ENCODE peak calls at places on chromosome 22, in seven cellular contexts. One of them, this sample, is unnamed.

GRCh38 chr22:22842085-22842484 is 45.5 kb upstream of the IGLL5 start:
- DNase-seq in HFFc6: no peak
- DNase-seq in fibroblast of pulmonary artery: no peak
- DNase-seq in gastrocnemius medialis: no peak
- DNase-seq in AG04450: no peak
- DNase-seq in endothelial cell: no peak
- DNase-seq in Calu3: no peak
- DNase-seq in this sample: no peak

GRCh38 chr22:47080100-47080499 is 317.6 kb downstream of the TBC1D22A start:
- DNase-seq in AG04450: no peak
- DNase-seq in HFFc6: no peak
- DNase-seq in Calu3: no peak
- DNase-seq in gastrocnemius medialis: no peak
- DNase-seq in endothelial cell: no peak
- DNase-seq in fibroblast of pulmonary artery: no peak
- DNase-seq in this sample: no peak

GRCh38 chr22:44638966-44639739 is 62.9 kb upstream of the PRR5 start:
- DNase-seq in gastrocnemius medialis: peak; percentile 5
- DNase-seq in HFFc6: peak; percentile 12
- DNase-seq in Calu3: no peak
- DNase-seq in endothelial cell: no peak
- DNase-seq in AG04450: no peak
- DNase-seq in fibroblast of pulmonary artery: peak; percentile 16
- DNase-seq in this sample: no peak

GRCh38 chr22:39150848-39151215 is 1.6 kb downstream of the CBX7 start:
- DNase-seq in endothelial cell: no peak
- DNase-seq in fibroblast of pulmonary artery: no peak
- DNase-seq in gastrocnemius medialis: no peak
- DNase-seq in AG04450: no peak
- DNase-seq in Calu3: no peak
- DNase-seq in HFFc6: no peak
- DNase-seq in this sample: no peak

GRCh38 chr22:46549565-46549840 is 12.1 kb upstream of the CELSR1 start:
- DNase-seq in Calu3: no peak
- DNase-seq in fibroblast of pulmonary artery: no peak
- DNase-seq in AG04450: no peak
- DNase-seq in endothelial cell: no peak
- DNase-seq in gastrocnemius medialis: no peak
- DNase-seq in HFFc6: no peak
- DNase-seq in this sample: no peak

GRCh38 chr22:44391481-44392445 is 79.0 kb upstream of the SHISAL1 start:
- DNase-seq in fibroblast of pulmonary artery: no peak
- DNase-seq in AG04450: no peak
- DNase-seq in Calu3: no peak
- DNase-seq in gastrocnemius medialis: no peak
- DNase-seq in endothelial cell: no peak
- DNase-seq in HFFc6: no peak
- DNase-seq in this sample: no peak

GRCh38 chr22:46639843-46640242 is 19.7 kb downstream of the GRAMD4 start:
- DNase-seq in HFFc6: no peak
- DNase-seq in Calu3: no peak
- DNase-seq in AG04450: no peak
- DNase-seq in fibroblast of pulmonary artery: no peak
- DNase-seq in gastrocnemius medialis: no peak
- DNase-seq in endothelial cell: no peak
- DNase-seq in this sample: no peak

GRCh38 chr22:38467438-38467903 is 425 bp upstream of the KDELR3 start:
- DNase-seq in AG04450: no peak
- DNase-seq in Calu3: peak; percentile 35
- DNase-seq in HFFc6: no peak
- DNase-seq in endothelial cell: no peak
- DNase-seq in gastrocnemius medialis: no peak
- DNase-seq in fibroblast of pulmonary artery: no peak
- DNase-seq in this sample: no peak

GRCh38 chr22:42797021-42797420 is 60.1 kb downstream of the ARFGAP3 start:
- DNase-seq in AG04450: no peak
- DNase-seq in gastrocnemius medialis: peak; percentile 48
- DNase-seq in Calu3: no peak
- DNase-seq in HFFc6: no peak
- DNase-seq in fibroblast of pulmonary artery: peak; percentile 73
- DNase-seq in endothelial cell: no peak
- DNase-seq in this sample: no peak

GRCh38 chr22:28799125-28799833 is 1.1 kb downstream of the XBP1 start:
- DNase-seq in fibroblast of pulmonary artery: peak; percentile 96
- DNase-seq in gastrocnemius medialis: peak; percentile 61
- DNase-seq in AG04450: peak; percentile 83
- DNase-seq in HFFc6: peak; percentile 89
- DNase-seq in endothelial cell: peak; percentile 14
- DNase-seq in Calu3: peak; percentile 56
- DNase-seq in this sample: peak; percentile 37

GRCh38 chr22:29478326-29479276 is 1.4 kb upstream of the NEFH start:
- DNase-seq in gastrocnemius medialis: no peak
- DNase-seq in AG04450: no peak
- DNase-seq in HFFc6: no peak
- DNase-seq in endothelial cell: peak; percentile 51
- DNase-seq in Calu3: peak; percentile 30
- DNase-seq in fibroblast of pulmonary artery: peak; percentile 21
- DNase-seq in this sample: no peak

GRCh38 chr22:47626428-47627390 is 864.3 kb downstream of the TBC1D22A start:
- DNase-seq in AG04450: no peak
- DNase-seq in endothelial cell: no peak
- DNase-seq in HFFc6: no peak
- DNase-seq in gastrocnemius medialis: no peak
- DNase-seq in fibroblast of pulmonary artery: no peak
- DNase-seq in Calu3: no peak
- DNase-seq in this sample: no peak

GRCh38 chr22:23219317-23219716 is 39.0 kb downstream of the BCR start:
- DNase-seq in HFFc6: no peak
- DNase-seq in AG04450: no peak
- DNase-seq in endothelial cell: no peak
- DNase-seq in Calu3: no peak
- DNase-seq in fibroblast of pulmonary artery: no peak
- DNase-seq in gastrocnemius medialis: no peak
- DNase-seq in this sample: no peak

GRCh38 chr22:35634015-35634414 is 14.2 kb upstream of the APOL6 start:
- DNase-seq in endothelial cell: no peak
- DNase-seq in AG04450: no peak
- DNase-seq in HFFc6: no peak
- DNase-seq in fibroblast of pulmonary artery: no peak
- DNase-seq in Calu3: no peak
- DNase-seq in gastrocnemius medialis: no peak
- DNase-seq in this sample: no peak

GRCh38 chr22:48079505-48080295 is 1317.2 kb downstream of the TBC1D22A start:
- DNase-seq in HFFc6: no peak
- DNase-seq in gastrocnemius medialis: no peak
- DNase-seq in AG04450: no peak
- DNase-seq in fibroblast of pulmonary artery: no peak
- DNase-seq in Calu3: no peak
- DNase-seq in endothelial cell: no peak
- DNase-seq in this sample: no peak

GRCh38 chr22:35589071-35589735 is 27.9 kb downstream of the MB start:
- DNase-seq in endothelial cell: no peak
- DNase-seq in gastrocnemius medialis: peak; percentile 86
- DNase-seq in Calu3: peak; percentile 79
- DNase-seq in AG04450: no peak
- DNase-seq in HFFc6: peak; percentile 98
- DNase-seq in fibroblast of pulmonary artery: peak; percentile 62
- DNase-seq in this sample: no peak

GRCh38 chr22:40325315-40325714 is 21.0 kb upstream of the ADSL start:
- DNase-seq in endothelial cell: no peak
- DNase-seq in HFFc6: no peak
- DNase-seq in AG04450: no peak
- DNase-seq in Calu3: no peak
- DNase-seq in fibroblast of pulmonary artery: no peak
- DNase-seq in gastrocnemius medialis: no peak
- DNase-seq in this sample: no peak

GRCh38 chr22:43828711-43829447 is 16.8 kb upstream of the EFCAB6 start:
- DNase-seq in Calu3: no peak
- DNase-seq in fibroblast of pulmonary artery: peak; percentile 49
- DNase-seq in AG04450: no peak
- DNase-seq in HFFc6: no peak
- DNase-seq in gastrocnemius medialis: peak; percentile 65
- DNase-seq in endothelial cell: no peak
- DNase-seq in this sample: no peak

GRCh38 chr22:38868886-38869381 is 3.1 kb downstream of the CBX6 start:
- DNase-seq in endothelial cell: peak; percentile 93
- DNase-seq in HFFc6: peak; percentile 57
- DNase-seq in gastrocnemius medialis: peak; percentile 30
- DNase-seq in fibroblast of pulmonary artery: peak; percentile 68
- DNase-seq in AG04450: peak; percentile 10
- DNase-seq in Calu3: peak; percentile 90
- DNase-seq in this sample: peak; percentile 76

GRCh38 chr22:23047742-23048141 is 22.6 kb upstream of the GNAZ start:
- DNase-seq in AG04450: no peak
- DNase-seq in fibroblast of pulmonary artery: no peak
- DNase-seq in HFFc6: no peak
- DNase-seq in Calu3: no peak
- DNase-seq in gastrocnemius medialis: no peak
- DNase-seq in endothelial cell: no peak
- DNase-seq in this sample: no peak

GRCh38 chr22:37263966-37264887 is 18.1 kb upstream of the CYTH4 start:
- DNase-seq in HFFc6: no peak
- DNase-seq in endothelial cell: no peak
- DNase-seq in Calu3: no peak
- DNase-seq in AG04450: no peak
- DNase-seq in fibroblast of pulmonary artery: no peak
- DNase-seq in gastrocnemius medialis: no peak
- DNase-seq in this sample: no peak

GRCh38 chr22:45318558-45319318 is 9.0 kb downstream of the FAM118A start:
- DNase-seq in fibroblast of pulmonary artery: peak; percentile 20
- DNase-seq in endothelial cell: no peak
- DNase-seq in HFFc6: no peak
- DNase-seq in AG04450: no peak
- DNase-seq in Calu3: no peak
- DNase-seq in gastrocnemius medialis: no peak
- DNase-seq in this sample: peak; percentile 69

GRCh38 chr22:45400046-45400445 is 13.4 kb downstream of the SMC1B start:
- DNase-seq in endothelial cell: no peak
- DNase-seq in Calu3: no peak
- DNase-seq in gastrocnemius medialis: no peak
- DNase-seq in HFFc6: no peak
- DNase-seq in AG04450: no peak
- DNase-seq in fibroblast of pulmonary artery: no peak
- DNase-seq in this sample: no peak

DNA sequence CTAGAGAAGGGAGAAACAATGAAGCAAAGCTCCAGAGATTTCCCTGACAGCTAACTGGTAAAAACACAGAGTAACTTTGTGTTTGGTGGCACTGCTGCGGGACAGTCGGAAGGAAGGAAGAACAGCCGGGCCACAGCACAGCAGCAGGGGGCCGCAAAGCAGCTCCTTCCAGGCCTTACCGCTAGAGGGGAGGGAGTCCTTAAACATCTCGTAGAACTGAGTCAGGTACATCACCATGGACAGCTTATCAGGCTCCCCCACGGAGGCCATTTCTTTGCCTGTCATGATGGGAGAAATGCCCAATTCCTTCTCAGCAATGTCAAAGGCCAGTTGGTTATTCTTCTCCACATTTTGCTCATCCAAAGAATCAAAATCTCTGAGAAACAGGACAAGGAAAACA is 114.6 kb upstream of the BID start:
- DNase-seq in fibroblast of pulmonary artery: peak; percentile 49
- DNase-seq in Calu3: no peak
- DNase-seq in HFFc6: no peak
- DNase-seq in gastrocnemius medialis: no peak
- DNase-seq in endothelial cell: peak; percentile 49
- DNase-seq in AG04450: no peak
- DNase-seq in this sample: no peak
- TF ChIP-seq CTCF in fibroblast of pulmonary artery: peak; percentile 53
- TF ChIP-seq CTCF in Calu3: no peak
- TF ChIP-seq CTCF in HFFc6: peak; percentile 59
- TF ChIP-seq CTCF in gastrocnemius medialis: peak; percentile 47
- TF ChIP-seq CTCF in endothelial cell: no peak
- TF ChIP-seq CTCF in AG04450: peak; percentile 62
- TF ChIP-seq CTCF in this sample: no peak

GRCh38 chr22:32395107-32395506 is 16.9 kb downstream of the RTCB start:
- DNase-seq in Calu3: no peak
- DNase-seq in HFFc6: no peak
- DNase-seq in gastrocnemius medialis: no peak
- DNase-seq in endothelial cell: no peak
- DNase-seq in AG04450: no peak
- DNase-seq in fibroblast of pulmonary artery: no peak
- DNase-seq in this sample: no peak

GRCh38 chr22:32385681-32386080 is 26.4 kb downstream of the RTCB start:
- DNase-seq in fibroblast of pulmonary artery: no peak
- DNase-seq in gastrocnemius medialis: no peak
- DNase-seq in endothelial cell: no peak
- DNase-seq in AG04450: no peak
- DNase-seq in HFFc6: no peak
- DNase-seq in Calu3: no peak
- DNase-seq in this sample: no peak

DNA sequence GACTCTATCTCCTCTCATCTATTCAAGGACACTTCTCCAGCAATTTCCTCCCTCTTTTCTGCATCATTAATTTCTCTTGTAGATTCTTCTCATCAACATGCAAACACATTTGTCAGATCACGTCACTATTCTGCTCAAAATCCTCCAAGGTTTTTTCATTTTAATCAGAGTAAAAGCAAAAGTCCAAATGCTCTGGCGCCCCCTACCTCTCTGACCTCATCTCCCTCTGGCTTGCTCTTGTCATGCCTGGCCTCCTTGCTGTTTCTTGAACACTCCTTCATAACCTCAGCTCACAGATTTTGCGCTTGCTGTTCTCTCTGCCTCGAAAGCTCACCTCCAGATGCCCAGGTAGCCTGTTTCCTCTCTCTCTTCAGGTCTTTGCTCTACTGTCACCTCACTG is 22.4 kb downstream of the RTCB start:
- DNase-seq in gastrocnemius medialis: no peak
- DNase-seq in HFFc6: peak; percentile 26
- DNase-seq in fibroblast of pulmonary artery: peak; percentile 38
- DNase-seq in Calu3: peak; percentile 22
- DNase-seq in endothelial cell: peak; percentile 28
- DNase-seq in AG04450: no peak
- DNase-seq in this sample: no peak
- TF ChIP-seq CTCF in gastrocnemius medialis: no peak
- TF ChIP-seq CTCF in HFFc6: peak; percentile 76
- TF ChIP-seq CTCF in fibroblast of pulmonary artery: peak; percentile 54
- TF ChIP-seq CTCF in Calu3: peak; percentile 46
- TF ChIP-seq CTCF in endothelial cell: peak; percentile 38
- TF ChIP-seq CTCF in AG04450: peak; percentile 38
- TF ChIP-seq CTCF in this sample: peak; percentile 16

GRCh38 chr22:24555496-24556253 is at the start of gene SNRPD3:
- DNase-seq in endothelial cell: peak; percentile 86
- DNase-seq in Calu3: peak; percentile 90
- DNase-seq in HFFc6: peak; percentile 91
- DNase-seq in gastrocnemius medialis: peak; percentile 91
- DNase-seq in fibroblast of pulmonary artery: peak; percentile 93
- DNase-seq in AG04450: peak; percentile 82
- DNase-seq in this sample: peak; percentile 78
- TF ChIP-seq CTCF in endothelial cell: no peak
- TF ChIP-seq CTCF in Calu3: no peak
- TF ChIP-seq CTCF in HFFc6: peak; percentile 44
- TF ChIP-seq CTCF in gastrocnemius medialis: peak; percentile 32
- TF ChIP-seq CTCF in fibroblast of pulmonary artery: no peak
- TF ChIP-seq CTCF in AG04450: peak; percentile 37
- TF ChIP-seq CTCF in this sample: no peak

DNA sequence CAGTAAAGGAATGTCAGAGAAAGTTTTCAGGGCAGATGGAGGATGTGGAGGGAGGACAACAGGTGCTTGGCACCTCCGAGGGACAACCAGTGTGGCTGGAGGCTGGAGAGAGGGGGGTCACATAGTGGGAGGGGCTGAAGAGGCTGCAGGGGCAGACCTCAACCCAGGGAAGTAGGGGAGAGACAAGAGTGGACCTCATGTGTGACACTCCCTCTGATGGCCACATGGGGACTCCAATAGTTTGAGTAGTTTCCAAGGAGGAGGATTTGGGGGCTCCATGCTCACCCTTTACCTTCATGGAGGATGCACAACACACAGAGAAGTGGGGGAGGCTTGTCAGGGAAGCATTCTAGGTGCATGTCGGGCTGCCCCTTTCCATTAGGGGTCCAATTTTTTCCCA is 35.1 kb upstream of the ASPHD2 start:
- DNase-seq in endothelial cell: no peak
- DNase-seq in AG04450: no peak
- DNase-seq in HFFc6: no peak
- DNase-seq in fibroblast of pulmonary artery: no peak
- DNase-seq in Calu3: no peak
- DNase-seq in gastrocnemius medialis: no peak
- DNase-seq in this sample: no peak
- TF ChIP-seq CTCF in endothelial cell: no peak
- TF ChIP-seq CTCF in AG04450: peak; percentile 4
- TF ChIP-seq CTCF in HFFc6: peak; percentile 55
- TF ChIP-seq CTCF in fibroblast of pulmonary artery: peak; percentile 10
- TF ChIP-seq CTCF in Calu3: peak; percentile 35
- TF ChIP-seq CTCF in gastrocnemius medialis: peak; percentile 14
- TF ChIP-seq CTCF in this sample: no peak

This sample was measured in natural killer cell.